ENCODE peak calls at places on chromosome 1, in eight cellular contexts. L is CD8-positive, alpha-beta T cell; W is HAP-1; O is IMR-90; Y is mammary epithelial cell; X is gastrocnemius medialis; N is right lobe of liver; H is upper lobe of right lung. G is an unnamed sample.
A peak's percentile ranks its signal among the peaks of the same experiment; 100 is the strongest.

GRCh38 chr1:244614113-244614836 is 38.7 kb upstream of the DESI2 start:
- DNase-seq in N (no peak), X (no peak), W (no peak), Y (no peak), L (no peak), H (peak; percentile 78), O (no peak), G (no peak)

GRCh38 chr1:24874611-24875225 is 55.4 kb downstream of the RUNX3 start:
- DNase-seq in Y (peak; percentile 14), H (no peak), O (no peak), N (no peak), X (no peak), L (no peak), W (no peak), G (no peak)

GRCh38 chr1:23558872-23559135 is 497 bp downstream of the ID3 start:
- DNase-seq in X (no peak), O (no peak), H (no peak), W (no peak), L (peak; percentile 26), N (no peak), Y (peak; percentile 19), G (no peak)

GRCh38 chr1:150555198-150555970 is 6.2 kb downstream of the ADAMTSL4 start:
- DNase-seq in L (no peak), N (no peak), W (no peak), Y (no peak), H (no peak), X (no peak), O (no peak), G (no peak)

GRCh38 chr1:214303538-214303937 is 22.6 kb downstream of the SMYD2 start:
- DNase-seq in L (no peak), N (no peak), O (peak; percentile 44), Y (no peak), W (peak; percentile 48), X (no peak), H (no peak), G (no peak)

GRCh38 chr1:32904797-32905196 is 3.6 kb upstream of the TMEM54 start:
- DNase-seq in O (no peak), X (no peak), N (no peak), H (no peak), Y (no peak), W (no peak), L (no peak), G (no peak)

GRCh38 chr1:9476790-9477463 is 62.3 kb upstream of the SLC25A33 start:
- DNase-seq in N (no peak), X (no peak), H (no peak), W (no peak), L (no peak), O (peak; percentile 40), Y (peak; percentile 97), G (no peak)

GRCh38 chr1:14964698-14965055 is 188.9 kb upstream of the TMEM51 start:
- DNase-seq in N (no peak), O (no peak), Y (no peak), X (no peak), H (no peak), W (no peak), L (no peak), G (no peak)

GRCh38 chr1:176073524-176074157 is 133.4 kb downstream of the COP1 start:
- DNase-seq in N (no peak), L (peak; percentile 14), O (peak; percentile 72), X (no peak), H (no peak), Y (peak; percentile 48), W (peak; percentile 78), G (peak; percentile 67)

GRCh38 chr1:175470591-175470990 is 272.8 kb downstream of the TNR start:
- DNase-seq in N (no peak), W (no peak), O (no peak), H (no peak), L (no peak), Y (no peak), X (no peak), G (no peak)

GRCh38 chr1:51284487-51284954 is 45.8 kb downstream of the TTC39A start:
- DNase-seq in O (peak; percentile 48), L (no peak), Y (no peak), N (peak; percentile 74), X (no peak), W (no peak), H (no peak), G (no peak)

GRCh38 chr1:58430355-58431335 is 115.9 kb downstream of the OMA1 start:
- DNase-seq in X (no peak), W (no peak), O (no peak), L (no peak), N (no peak), Y (no peak), H (no peak), G (no peak)

GRCh38 chr1:70048336-70048735 is 157.0 kb downstream of the LRRC40 start:
- DNase-seq in X (no peak), H (no peak), Y (no peak), L (no peak), W (no peak), N (no peak), O (peak; percentile 64), G (no peak)

GRCh38 chr1:71039666-71040262 is 7.9 kb downstream of the PTGER3 start:
- DNase-seq in H (no peak), Y (no peak), O (no peak), X (no peak), W (no peak), L (no peak), N (no peak), G (no peak)

GRCh38 chr1:2275796-2276536 is 47.8 kb downstream of the SKI start:
- DNase-seq in L (no peak), N (no peak), H (peak; percentile 80), Y (no peak), X (no peak), O (peak; percentile 49), W (no peak), G (no peak)

GRCh38 chr1:204446413-204447111 is 34.9 kb upstream of the PPP1R15B start:
- DNase-seq in O (peak; percentile 62), L (peak; percentile 81), Y (no peak), H (peak; percentile 79), W (peak; percentile 71), X (peak; percentile 82), N (peak; percentile 72), G (peak; percentile 75)
- H3K4me1 ChIP-seq in O (no peaks in the 10 kb centered on the region), L (peaks cover 11% of the 10 kb centered on the region), Y (peaks cover 32% of the 10 kb centered on the region), H (peaks cover 24% of the 10 kb centered on the region), W (no peaks in the 10 kb centered on the region), X (peaks cover 63% of the 10 kb centered on the region), N (peaks cover 19% of the 10 kb centered on the region), G (peaks cover 11% of the 10 kb centered on the region)

DNA sequence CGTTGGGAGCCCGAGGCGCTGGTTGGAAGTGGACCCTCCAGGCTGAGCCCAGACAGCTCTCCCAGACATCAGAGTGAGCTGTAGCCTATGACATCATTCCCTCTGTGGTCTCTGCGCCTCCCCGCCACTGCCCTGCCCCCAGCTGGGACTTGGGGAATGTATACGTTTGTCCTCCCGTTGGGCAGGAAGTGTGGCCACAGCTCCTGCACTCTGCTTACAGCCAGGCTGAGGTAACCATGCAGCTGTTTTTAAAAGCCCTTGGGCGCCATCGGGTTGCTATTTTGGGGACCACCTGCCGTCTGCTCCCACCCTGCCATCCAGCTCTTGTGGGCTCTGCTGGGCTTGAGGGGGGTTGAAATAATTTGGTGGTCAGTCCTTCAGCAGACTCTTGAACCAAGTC is 7.8 kb downstream of the VASH2 start:
- DNase-seq in Y (no peak), W (no peak), O (peak; percentile 78), X (no peak), N (no peak), L (no peak), H (no peak), G (no peak)
- H3K4me1 ChIP-seq in Y (no peaks in the 10 kb centered on the region), W (no peaks in the 10 kb centered on the region), O (peaks cover 5% of the 10 kb centered on the region), X (no peaks in the 10 kb centered on the region), N (no peaks in the 10 kb centered on the region), L (no peaks in the 10 kb centered on the region), H (no peaks in the 10 kb centered on the region), G (no peaks in the 10 kb centered on the region)

GRCh38 chr1:230976360-230976759 is 2.3 kb downstream of the TTC13 start:
- DNase-seq in N (no peak), H (no peak), Y (no peak), W (no peak), X (no peak), O (no peak), L (no peak), G (no peak)

GRCh38 chr1:230977781-230978490 is 725 bp downstream of the TTC13 start:
- DNase-seq in W (peak; percentile 45), H (peak; percentile 74), X (peak; percentile 24), O (peak; percentile 11), L (peak; percentile 24), N (peak; percentile 52), Y (peak; percentile 24), G (peak; percentile 26)

GRCh38 chr1:230976825-230977747 is 1.6 kb downstream of the TTC13 start:
- DNase-seq in L (peak; percentile 40), H (no peak), X (no peak), Y (no peak), O (no peak), N (no peak), W (no peak), G (no peak)

GRCh38 chr1:230970432-230970831 is 8.2 kb downstream of the TTC13 start:
- DNase-seq in O (no peak), W (no peak), X (no peak), Y (no peak), L (no peak), H (no peak), N (no peak), G (no peak)

DNA sequence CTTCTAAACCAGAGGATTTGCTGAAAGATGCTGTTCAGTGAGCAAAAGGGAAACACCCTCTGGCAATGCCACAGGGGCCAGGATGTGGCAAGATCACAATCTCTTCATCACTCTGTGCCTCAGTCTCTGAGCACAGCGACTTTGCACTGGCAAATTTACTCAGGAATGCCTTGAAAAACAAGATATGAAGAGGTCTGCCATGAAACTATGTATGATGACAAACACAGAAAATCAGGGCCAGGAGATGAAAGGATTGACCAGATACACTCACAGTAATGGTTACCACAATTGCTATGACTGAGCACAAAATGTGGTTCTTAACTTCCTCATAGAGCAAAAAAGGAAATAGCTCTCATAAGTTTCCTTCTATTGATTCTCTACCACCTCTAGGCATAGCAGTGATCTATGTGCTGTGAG is 5.8 kb downstream of the TTC13 start:
- DNase-seq in W (no peak), N (no peak), O (peak; percentile 13), X (no peak), L (peak; percentile 69), Y (no peak), H (no peak), G (no peak)
- H3K4me1 ChIP-seq in W (peaks cover 9% of the 10 kb centered on the region), N (peaks cover 4% of the 10 kb centered on the region), O (peaks cover 2% of the 10 kb centered on the region), X (peaks cover 8% of the 10 kb centered on the region), L (peaks cover 48% of the 10 kb centered on the region), Y (peaks cover 6% of the 10 kb centered on the region), H (peaks cover 22% of the 10 kb centered on the region), G (peaks cover 5% of the 10 kb centered on the region)

GRCh38 chr1:236065509-236066005 is 667 bp upstream of the NID1 start:
- DNase-seq in Y (no peak), O (no peak), X (no peak), H (no peak), L (no peak), N (no peak), W (no peak), G (no peak)

GRCh38 chr1:236064674-236065508 is at the start of gene NID1:
- DNase-seq in O (peak; percentile 79), N (peak; percentile 92), X (peak; percentile 78), W (peak; percentile 89), Y (peak; percentile 42), H (peak; percentile 79), L (peak; percentile 19), G (peak; percentile 90)

GRCh38 chr1:236066054-236066453 is 1.2 kb upstream of the NID1 start:
- DNase-seq in L (no peak), W (no peak), O (no peak), Y (no peak), H (no peak), X (no peak), N (no peak), G (no peak)

GRCh38 chr1:236067854-236068454 is 3.1 kb upstream of the NID1 start:
- DNase-seq in O (peak; percentile 79), H (no peak), L (no peak), W (no peak), Y (no peak), X (no peak), N (no peak), G (no peak)

GRCh38 chr1:236066828-236067386 is 2.0 kb upstream of the NID1 start:
- DNase-seq in L (peak; percentile 71), N (no peak), W (no peak), H (peak; percentile 79), X (peak; percentile 28), O (no peak), Y (no peak), G (no peak)
- H3K4me1 ChIP-seq in L (peaks cover 32% of the 10 kb centered on the region), N (peaks cover 13% of the 10 kb centered on the region), W (no peaks in the 10 kb centered on the region), H (peaks cover 6% of the 10 kb centered on the region), X (no peaks in the 10 kb centered on the region), O (peaks cover 3% of the 10 kb centered on the region), Y (peaks cover 15% of the 10 kb centered on the region), G (peaks cover 8% of the 10 kb centered on the region)